ENCODE peak calls at places on chromosomes 13 and 19, in four cellular contexts. One of them, this sample, is unnamed.

GRCh38 chr19:57712222-57712621 is 3.2 kb upstream of the ZNF154 start:
- DNase-seq in activated gamma-delta T cell treated with Interleukin-2 at 50 U/mL for 16 hours: no peak
- DNase-seq in activated naive CD8-positive, alpha-beta T cell treated with anti-CD3 and anti-CD28 coated beads for 36 hours: no peak
- DNase-seq in head of caudate nucleus: no peak
- DNase-seq in this sample: no peak

GRCh38 chr13:112954488-112955270 is 14.3 kb upstream of the MCF2L start:
- DNase-seq in activated gamma-delta T cell treated with Interleukin-2 at 50 U/mL for 16 hours: no peak
- DNase-seq in activated naive CD8-positive, alpha-beta T cell treated with anti-CD3 and anti-CD28 coated beads for 36 hours: no peak
- DNase-seq in head of caudate nucleus: no peak
- DNase-seq in this sample: no peak

GRCh38 chr13:34722931-34723330 is 219.1 kb upstream of the NBEA start:
- DNase-seq in activated gamma-delta T cell treated with Interleukin-2 at 50 U/mL for 16 hours: no peak
- DNase-seq in activated naive CD8-positive, alpha-beta T cell treated with anti-CD3 and anti-CD28 coated beads for 36 hours: no peak
- DNase-seq in head of caudate nucleus: no peak
- DNase-seq in this sample: no peak

GRCh38 chr13:49791214-49791752 is 1.2 kb downstream of the KPNA3 start:
- DNase-seq in activated gamma-delta T cell treated with Interleukin-2 at 50 U/mL for 16 hours: no peak
- DNase-seq in activated naive CD8-positive, alpha-beta T cell treated with anti-CD3 and anti-CD28 coated beads for 36 hours: peak; percentile 3
- DNase-seq in head of caudate nucleus: peak; percentile 20
- DNase-seq in this sample: no peak

GRCh38 chr13:25874907-25875306 is 176.9 kb downstream of the SHISA2 start:
- DNase-seq in activated gamma-delta T cell treated with Interleukin-2 at 50 U/mL for 16 hours: peak; percentile 70
- DNase-seq in activated naive CD8-positive, alpha-beta T cell treated with anti-CD3 and anti-CD28 coated beads for 36 hours: peak; percentile 33
- DNase-seq in head of caudate nucleus: no peak
- DNase-seq in this sample: no peak

GRCh38 chr19:10533656-10534386 is 9.9 kb upstream of the ATG4D start:
- DNase-seq in activated gamma-delta T cell treated with Interleukin-2 at 50 U/mL for 16 hours: no peak
- DNase-seq in activated naive CD8-positive, alpha-beta T cell treated with anti-CD3 and anti-CD28 coated beads for 36 hours: no peak
- DNase-seq in head of caudate nucleus: no peak
- DNase-seq in this sample: no peak

GRCh38 chr19:42532881-42533280 is 4.6 kb upstream of the CEACAM1 start:
- DNase-seq in activated gamma-delta T cell treated with Interleukin-2 at 50 U/mL for 16 hours: no peak
- DNase-seq in activated naive CD8-positive, alpha-beta T cell treated with anti-CD3 and anti-CD28 coated beads for 36 hours: no peak
- DNase-seq in head of caudate nucleus: no peak
- DNase-seq in this sample: no peak

GRCh38 chr13:113207890-113208423 is 512 bp downstream of the PCID2 start:
- DNase-seq in activated gamma-delta T cell treated with Interleukin-2 at 50 U/mL for 16 hours: no peak
- DNase-seq in activated naive CD8-positive, alpha-beta T cell treated with anti-CD3 and anti-CD28 coated beads for 36 hours: no peak
- DNase-seq in head of caudate nucleus: peak; percentile 14
- DNase-seq in this sample: no peak

GRCh38 chr19:19218911-19219310 is 7.2 kb downstream of the NCAN start:
- DNase-seq in activated gamma-delta T cell treated with Interleukin-2 at 50 U/mL for 16 hours: no peak
- DNase-seq in activated naive CD8-positive, alpha-beta T cell treated with anti-CD3 and anti-CD28 coated beads for 36 hours: no peak
- DNase-seq in head of caudate nucleus: no peak
- DNase-seq in this sample: no peak

GRCh38 chr19:31257025-31257424 is 92.2 kb downstream of the TSHZ3 start:
- DNase-seq in activated gamma-delta T cell treated with Interleukin-2 at 50 U/mL for 16 hours: no peak
- DNase-seq in activated naive CD8-positive, alpha-beta T cell treated with anti-CD3 and anti-CD28 coated beads for 36 hours: no peak
- DNase-seq in head of caudate nucleus: no peak
- DNase-seq in this sample: no peak

GRCh38 chr13:26749285-26749684 is 11.3 kb downstream of the GPR12 start:
- DNase-seq in activated gamma-delta T cell treated with Interleukin-2 at 50 U/mL for 16 hours: no peak
- DNase-seq in activated naive CD8-positive, alpha-beta T cell treated with anti-CD3 and anti-CD28 coated beads for 36 hours: no peak
- DNase-seq in head of caudate nucleus: no peak
- DNase-seq in this sample: no peak

GRCh38 chr13:77966671-77967070 is 48.0 kb upstream of the EDNRB start:
- DNase-seq in activated gamma-delta T cell treated with Interleukin-2 at 50 U/mL for 16 hours: no peak
- DNase-seq in activated naive CD8-positive, alpha-beta T cell treated with anti-CD3 and anti-CD28 coated beads for 36 hours: no peak
- DNase-seq in head of caudate nucleus: no peak
- DNase-seq in this sample: no peak

GRCh38 chr13:99086869-99087129 is 108.9 kb upstream of the DOCK9 start:
- DNase-seq in activated gamma-delta T cell treated with Interleukin-2 at 50 U/mL for 16 hours: peak; percentile 29
- DNase-seq in activated naive CD8-positive, alpha-beta T cell treated with anti-CD3 and anti-CD28 coated beads for 36 hours: peak; percentile 53
- DNase-seq in head of caudate nucleus: peak; percentile 31
- DNase-seq in this sample: no peak

GRCh38 chr13:55990631-55991030 is 1150.1 kb upstream of the PRR20A start:
- DNase-seq in activated gamma-delta T cell treated with Interleukin-2 at 50 U/mL for 16 hours: no peak
- DNase-seq in activated naive CD8-positive, alpha-beta T cell treated with anti-CD3 and anti-CD28 coated beads for 36 hours: no peak
- DNase-seq in head of caudate nucleus: no peak
- DNase-seq in this sample: no peak

GRCh38 chr19:10788146-10788545 is 47.9 kb downstream of the TMED1 start:
- DNase-seq in activated gamma-delta T cell treated with Interleukin-2 at 50 U/mL for 16 hours: no peak
- DNase-seq in activated naive CD8-positive, alpha-beta T cell treated with anti-CD3 and anti-CD28 coated beads for 36 hours: no peak
- DNase-seq in head of caudate nucleus: no peak
- DNase-seq in this sample: no peak

This sample was measured in naive thymus-derived CD4-positive, alpha-beta T cell.